ENCODE peak calls at places on chromosomes 2 and 18, in eight cellular contexts. One of them, this sample, is unnamed.

GRCh38 chr2:111100765-111101162 is 19.9 kb upstream of the BCL2L11 start:
- DNase-seq in AG04450: no peak
- DNase-seq in endothelial cell of umbilical vein: no peak
- DNase-seq in stomach: no peak
- DNase-seq in psoas muscle: no peak
- DNase-seq in hepatocyte: no peak
- DNase-seq in IMR-90: no peak
- DNase-seq in tibial artery: no peak
- DNase-seq in this sample: no peak

GRCh38 chr18:51195602-51196115 is 1.8 kb downstream of the MEX3C start:
- DNase-seq in AG04450: no peak
- DNase-seq in endothelial cell of umbilical vein: peak; percentile 80
- DNase-seq in stomach: no peak
- DNase-seq in psoas muscle: no peak
- DNase-seq in hepatocyte: peak; percentile 74
- DNase-seq in IMR-90: peak; percentile 60
- DNase-seq in tibial artery: no peak
- DNase-seq in this sample: no peak

GRCh38 chr2:72182547-72183460 is 35.1 kb upstream of the CYP26B1 start:
- DNase-seq in AG04450: no peak
- DNase-seq in endothelial cell of umbilical vein: no peak
- DNase-seq in stomach: peak; percentile 57
- DNase-seq in psoas muscle: peak; percentile 38
- DNase-seq in hepatocyte: no peak
- DNase-seq in IMR-90: no peak
- DNase-seq in tibial artery: no peak
- DNase-seq in this sample: no peak

GRCh38 chr2:109123586-109124201 is 5.3 kb upstream of the SH3RF3 start:
- DNase-seq in AG04450: no peak
- DNase-seq in endothelial cell of umbilical vein: no peak
- DNase-seq in stomach: no peak
- DNase-seq in psoas muscle: no peak
- DNase-seq in hepatocyte: no peak
- DNase-seq in IMR-90: no peak
- DNase-seq in tibial artery: no peak
- DNase-seq in this sample: no peak

GRCh38 chr2:215269397-215270117 is 42.3 kb upstream of the ATIC start:
- DNase-seq in AG04450: peak; percentile 64
- DNase-seq in endothelial cell of umbilical vein: peak; percentile 77
- DNase-seq in stomach: peak; percentile 64
- DNase-seq in psoas muscle: peak; percentile 21
- DNase-seq in hepatocyte: peak; percentile 84
- DNase-seq in IMR-90: peak; percentile 80
- DNase-seq in tibial artery: peak; percentile 46
- DNase-seq in this sample: no peak

GRCh38 chr18:53148056-53148574 is 808.1 kb downstream of the DCC start:
- DNase-seq in AG04450: no peak
- DNase-seq in endothelial cell of umbilical vein: no peak
- DNase-seq in stomach: no peak
- DNase-seq in psoas muscle: no peak
- DNase-seq in hepatocyte: no peak
- DNase-seq in IMR-90: no peak
- DNase-seq in tibial artery: no peak
- DNase-seq in this sample: no peak

GRCh38 chr2:101714098-101714497 is 16.6 kb downstream of the MAP4K4 start:
- DNase-seq in AG04450: no peak
- DNase-seq in endothelial cell of umbilical vein: no peak
- DNase-seq in stomach: no peak
- DNase-seq in psoas muscle: no peak
- DNase-seq in hepatocyte: no peak
- DNase-seq in IMR-90: no peak
- DNase-seq in tibial artery: no peak
- DNase-seq in this sample: no peak

GRCh38 chr2:7023542-7023941 is 106.3 kb downstream of the RNF144A start:
- DNase-seq in AG04450: no peak
- DNase-seq in endothelial cell of umbilical vein: no peak
- DNase-seq in stomach: no peak
- DNase-seq in psoas muscle: no peak
- DNase-seq in hepatocyte: peak; percentile 41
- DNase-seq in IMR-90: no peak
- DNase-seq in tibial artery: no peak
- DNase-seq in this sample: no peak

GRCh38 chr2:79585701-79586428 is 73.0 kb downstream of the CTNNA2 start:
- DNase-seq in AG04450: no peak
- DNase-seq in endothelial cell of umbilical vein: no peak
- DNase-seq in stomach: no peak
- DNase-seq in psoas muscle: no peak
- DNase-seq in hepatocyte: no peak
- DNase-seq in IMR-90: peak; percentile 10
- DNase-seq in tibial artery: no peak
- DNase-seq in this sample: no peak

GRCh38 chr2:235391964-235392615 is 101.8 kb upstream of the AGAP1 start:
- DNase-seq in AG04450: no peak
- DNase-seq in endothelial cell of umbilical vein: no peak
- DNase-seq in stomach: no peak
- DNase-seq in psoas muscle: no peak
- DNase-seq in hepatocyte: no peak
- DNase-seq in IMR-90: no peak
- DNase-seq in tibial artery: no peak
- DNase-seq in this sample: no peak

GRCh38 chr2:159090514-159091201 is 122.2 kb downstream of the TANC1 start:
- DNase-seq in AG04450: no peak
- DNase-seq in endothelial cell of umbilical vein: peak; percentile 57
- DNase-seq in stomach: no peak
- DNase-seq in psoas muscle: no peak
- DNase-seq in hepatocyte: no peak
- DNase-seq in IMR-90: peak; percentile 38
- DNase-seq in tibial artery: no peak
- DNase-seq in this sample: no peak

GRCh38 chr2:227414846-227415245 is 27.1 kb upstream of the SCYGR1 start:
- DNase-seq in AG04450: no peak
- DNase-seq in endothelial cell of umbilical vein: no peak
- DNase-seq in stomach: no peak
- DNase-seq in psoas muscle: no peak
- DNase-seq in hepatocyte: no peak
- DNase-seq in IMR-90: peak; percentile 66
- DNase-seq in tibial artery: no peak
- DNase-seq in this sample: no peak

GRCh38 chr2:230225486-230225885 is at the start of gene SP140:
- DNase-seq in AG04450: no peak
- DNase-seq in endothelial cell of umbilical vein: no peak
- DNase-seq in stomach: peak; percentile 48
- DNase-seq in psoas muscle: no peak
- DNase-seq in hepatocyte: no peak
- DNase-seq in IMR-90: no peak
- DNase-seq in tibial artery: peak; percentile 39
- DNase-seq in this sample: peak; percentile 79

GRCh38 chr2:133286326-133286922 is 281.8 kb downstream of the NCKAP5 start:
- DNase-seq in AG04450: no peak
- DNase-seq in endothelial cell of umbilical vein: no peak
- DNase-seq in stomach: no peak
- DNase-seq in psoas muscle: no peak
- DNase-seq in hepatocyte: no peak
- DNase-seq in IMR-90: peak; percentile 81
- DNase-seq in tibial artery: no peak
- DNase-seq in this sample: no peak

GRCh38 chr18:23634692-23635091 is 28.0 kb downstream of the ANKRD29 start:
- DNase-seq in AG04450: no peak
- DNase-seq in endothelial cell of umbilical vein: no peak
- DNase-seq in stomach: no peak
- DNase-seq in psoas muscle: no peak
- DNase-seq in hepatocyte: no peak
- DNase-seq in IMR-90: no peak
- DNase-seq in tibial artery: no peak
- DNase-seq in this sample: no peak

GRCh38 chr2:171595896-171596295 is 73.6 kb downstream of the CYBRD1 start:
- DNase-seq in AG04450: peak; percentile 77
- DNase-seq in endothelial cell of umbilical vein: peak; percentile 57
- DNase-seq in stomach: no peak
- DNase-seq in psoas muscle: no peak
- DNase-seq in hepatocyte: peak; percentile 35
- DNase-seq in IMR-90: peak; percentile 95
- DNase-seq in tibial artery: no peak
- DNase-seq in this sample: no peak

GRCh38 chr2:201448067-201448466 is 3.2 kb downstream of the TRAK2 start:
- DNase-seq in AG04450: no peak
- DNase-seq in endothelial cell of umbilical vein: no peak
- DNase-seq in stomach: no peak
- DNase-seq in psoas muscle: no peak
- DNase-seq in hepatocyte: no peak
- DNase-seq in IMR-90: no peak
- DNase-seq in tibial artery: no peak
- DNase-seq in this sample: no peak

GRCh38 chr2:235669983-235670962 is 176.4 kb downstream of the AGAP1 start:
- DNase-seq in AG04450: peak; percentile 47
- DNase-seq in endothelial cell of umbilical vein: peak; percentile 59
- DNase-seq in stomach: peak; percentile 58
- DNase-seq in psoas muscle: peak; percentile 68
- DNase-seq in hepatocyte: peak; percentile 88
- DNase-seq in IMR-90: peak; percentile 81
- DNase-seq in tibial artery: peak; percentile 50
- DNase-seq in this sample: peak; percentile 62

GRCh38 chr2:219618733-219619122 is 8.7 kb upstream of the SLC4A3 start:
- DNase-seq in AG04450: no peak
- DNase-seq in endothelial cell of umbilical vein: no peak
- DNase-seq in stomach: no peak
- DNase-seq in psoas muscle: no peak
- DNase-seq in hepatocyte: no peak
- DNase-seq in IMR-90: no peak
- DNase-seq in tibial artery: no peak
- DNase-seq in this sample: no peak

DNA sequence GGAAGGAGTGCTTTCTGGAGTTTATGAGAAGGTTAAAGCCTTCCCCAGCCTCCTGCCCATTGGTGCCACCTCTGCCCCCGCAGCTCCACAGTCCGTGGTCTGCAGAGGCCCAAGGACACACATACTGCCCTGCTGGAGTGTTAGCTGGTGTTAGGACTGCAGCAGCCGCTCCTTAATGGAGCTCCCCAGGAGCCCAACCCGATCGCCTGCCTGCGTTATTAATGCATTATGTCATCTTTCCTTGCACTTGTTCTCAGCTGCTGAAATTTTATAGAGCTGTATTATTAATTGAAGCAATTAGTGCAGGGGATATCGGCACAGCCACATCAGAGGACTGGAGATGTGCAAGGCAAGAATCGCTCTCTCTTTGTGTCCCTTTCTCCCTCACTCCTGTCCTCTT is 94.3 kb upstream of the STPG4 start:
- DNase-seq in AG04450: no peak
- DNase-seq in endothelial cell of umbilical vein: no peak
- DNase-seq in stomach: no peak
- DNase-seq in psoas muscle: no peak
- DNase-seq in hepatocyte: no peak
- DNase-seq in IMR-90: no peak
- DNase-seq in tibial artery: no peak
- DNase-seq in this sample: no peak
- H3K27ac ChIP-seq in AG04450: no peak overlapping the region
- H3K27ac ChIP-seq in endothelial cell of umbilical vein: no peak overlapping the region
- H3K27ac ChIP-seq in stomach: no peak overlapping the region
- H3K27ac ChIP-seq in psoas muscle: no peak overlapping the region
- H3K27ac ChIP-seq in hepatocyte: no peak overlapping the region
- H3K27ac ChIP-seq in IMR-90: no peak overlapping the region
- H3K27ac ChIP-seq in tibial artery: no peak overlapping the region
- H3K27ac ChIP-seq in this sample: no peak overlapping the region

DNA sequence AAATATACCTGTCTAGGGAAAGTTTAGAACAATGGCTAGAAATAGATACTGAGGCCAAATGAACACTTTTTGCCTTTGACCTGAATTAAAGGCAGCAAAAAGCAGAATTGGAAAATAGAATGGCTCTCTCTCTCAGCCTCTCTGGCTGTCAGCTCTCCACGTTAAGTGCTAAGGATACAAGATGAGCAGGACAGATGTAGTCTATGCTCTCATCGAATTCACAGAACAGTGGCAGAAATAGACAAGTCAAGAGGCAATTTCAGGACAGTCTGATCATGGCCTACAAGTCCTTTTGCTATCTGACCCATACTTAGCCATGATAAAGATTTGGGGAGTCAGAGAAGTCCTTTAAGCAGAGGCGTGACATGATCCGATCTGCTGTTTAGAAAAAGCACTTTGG is 120.2 kb upstream of the CREB1 start:
- DNase-seq in AG04450: no peak
- DNase-seq in endothelial cell of umbilical vein: no peak
- DNase-seq in stomach: no peak
- DNase-seq in psoas muscle: no peak
- DNase-seq in hepatocyte: no peak
- DNase-seq in IMR-90: no peak
- DNase-seq in tibial artery: no peak
- DNase-seq in this sample: no peak
- H3K27ac ChIP-seq in AG04450: no peak overlapping the region
- H3K27ac ChIP-seq in endothelial cell of umbilical vein: no peak overlapping the region
- H3K27ac ChIP-seq in stomach: no peak overlapping the region
- H3K27ac ChIP-seq in psoas muscle: no peak overlapping the region
- H3K27ac ChIP-seq in hepatocyte: peak overlapping the region; percentile 44
- H3K27ac ChIP-seq in IMR-90: no peak overlapping the region
- H3K27ac ChIP-seq in tibial artery: no peak overlapping the region
- H3K27ac ChIP-seq in this sample: no peak overlapping the region

GRCh38 chr2:224938670-224939309 is 103.5 kb downstream of the DOCK10 start:
- DNase-seq in AG04450: peak; percentile 55
- DNase-seq in endothelial cell of umbilical vein: peak; percentile 94
- DNase-seq in stomach: no peak
- DNase-seq in psoas muscle: no peak
- DNase-seq in hepatocyte: no peak
- DNase-seq in IMR-90: peak; percentile 88
- DNase-seq in tibial artery: no peak
- DNase-seq in this sample: no peak
- H3K27ac ChIP-seq in AG04450: no peak overlapping the region
- H3K27ac ChIP-seq in endothelial cell of umbilical vein: peak overlapping the region; percentile 47
- H3K27ac ChIP-seq in stomach: no peak overlapping the region
- H3K27ac ChIP-seq in psoas muscle: peak overlapping the region; percentile 12
- H3K27ac ChIP-seq in hepatocyte: no peak overlapping the region
- H3K27ac ChIP-seq in IMR-90: no peak overlapping the region
- H3K27ac ChIP-seq in tibial artery: peak overlapping the region; percentile 80
- H3K27ac ChIP-seq in this sample: peak overlapping the region; percentile 64

GRCh38 chr2:47460766-47461165 is 57.8 kb downstream of the MSH2 start:
- DNase-seq in AG04450: no peak
- DNase-seq in endothelial cell of umbilical vein: peak; percentile 29
- DNase-seq in stomach: no peak
- DNase-seq in psoas muscle: no peak
- DNase-seq in hepatocyte: no peak
- DNase-seq in IMR-90: peak; percentile 2
- DNase-seq in tibial artery: no peak
- DNase-seq in this sample: no peak

GRCh38 chr2:47455411-47455810 is 52.5 kb downstream of the MSH2 start:
- DNase-seq in AG04450: no peak
- DNase-seq in endothelial cell of umbilical vein: no peak
- DNase-seq in stomach: no peak
- DNase-seq in psoas muscle: no peak
- DNase-seq in hepatocyte: no peak
- DNase-seq in IMR-90: no peak
- DNase-seq in tibial artery: no peak
- DNase-seq in this sample: no peak

GRCh38 chr2:47459021-47459420 is 56.1 kb downstream of the MSH2 start:
- DNase-seq in AG04450: no peak
- DNase-seq in endothelial cell of umbilical vein: no peak
- DNase-seq in stomach: no peak
- DNase-seq in psoas muscle: no peak
- DNase-seq in hepatocyte: no peak
- DNase-seq in IMR-90: no peak
- DNase-seq in tibial artery: no peak
- DNase-seq in this sample: no peak

GRCh38 chr2:47456851-47457250 is 53.9 kb downstream of the MSH2 start:
- DNase-seq in AG04450: no peak
- DNase-seq in endothelial cell of umbilical vein: no peak
- DNase-seq in stomach: no peak
- DNase-seq in psoas muscle: no peak
- DNase-seq in hepatocyte: no peak
- DNase-seq in IMR-90: no peak
- DNase-seq in tibial artery: no peak
- DNase-seq in this sample: no peak

GRCh38 chr2:47457268-47457667 is 54.3 kb downstream of the MSH2 start:
- DNase-seq in AG04450: no peak
- DNase-seq in endothelial cell of umbilical vein: no peak
- DNase-seq in stomach: no peak
- DNase-seq in psoas muscle: no peak
- DNase-seq in hepatocyte: no peak
- DNase-seq in IMR-90: no peak
- DNase-seq in tibial artery: no peak
- DNase-seq in this sample: no peak
- H3K27ac ChIP-seq in AG04450: no peak overlapping the region
- H3K27ac ChIP-seq in endothelial cell of umbilical vein: no peak overlapping the region
- H3K27ac ChIP-seq in stomach: no peak overlapping the region
- H3K27ac ChIP-seq in psoas muscle: no peak overlapping the region
- H3K27ac ChIP-seq in hepatocyte: no peak overlapping the region
- H3K27ac ChIP-seq in IMR-90: no peak overlapping the region
- H3K27ac ChIP-seq in tibial artery: no peak overlapping the region
- H3K27ac ChIP-seq in this sample: no peak overlapping the region